ENCODE peak calls at places on chromosomes 7 and 10, in seven cellular contexts. K is stomach, X is H1, R is upper lobe of left lung, D is tibial nerve, O is A549, B is GM12878. T is an unnamed sample.

GRCh38 chr10:125060486-125060850 is 99.9 kb downstream of the CTBP2 start:
- DNase-seq in O (no peak), R (no peak), X (no peak), K (no peak), D (no peak), B (no peak), T (no peak)

GRCh38 chr7:147411011-147411614 is 1179.5 kb upstream of the C7orf33 start:
- DNase-seq in R (no peak), D (no peak), K (no peak), B (no peak), O (no peak), X (no peak), T (no peak)

GRCh38 chr7:45347804-45348203 is 190.2 kb downstream of the RAMP3 start:
- DNase-seq in K (no peak), B (no peak), D (no peak), O (peak; percentile 24), R (no peak), X (peak; percentile 17), T (no peak)

GRCh38 chr10:28734940-28735759 is 57.8 kb downstream of the BAMBI start:
- DNase-seq in X (peak; percentile 19), R (no peak), O (peak; percentile 62), K (no peak), D (no peak), B (no peak), T (peak; percentile 47)

GRCh38 chr7:116863168-116863670 is 832 bp downstream of the CAPZA2 start:
- DNase-seq in K (no peak), B (no peak), R (peak; percentile 19), X (no peak), D (no peak), O (peak; percentile 28), T (no peak)

GRCh38 chr7:29609162-29610030 is 45.8 kb downstream of the PRR15 start:
- DNase-seq in R (no peak), B (no peak), D (no peak), X (no peak), K (peak; percentile 37), O (peak; percentile 62), T (no peak)

GRCh38 chr10:97821308-97822038 is 28.2 kb upstream of the GOLGA7B start:
- DNase-seq in D (no peak), R (no peak), O (no peak), X (no peak), B (no peak), K (no peak), T (no peak)

GRCh38 chr7:157027568-157028527 is 17.4 kb upstream of the MNX1 start:
- DNase-seq in X (no peak), R (no peak), B (no peak), O (no peak), D (no peak), K (no peak), T (no peak)

GRCh38 chr7:111953611-111954010 is 252.6 kb downstream of the DOCK4 start:
- DNase-seq in B (peak; percentile 8), O (no peak), X (no peak), K (no peak), D (no peak), R (no peak), T (no peak)

GRCh38 chr7:32943654-32944030 is 13.6 kb upstream of the FKBP9 start:
- DNase-seq in X (no peak), O (no peak), R (no peak), K (no peak), B (no peak), D (no peak), T (no peak)
- TF ChIP-seq EP300 in X (no peak), O (no peak), R (no peak), K (no peak), B (no peak), D (no peak), T (no peak)

DNA sequence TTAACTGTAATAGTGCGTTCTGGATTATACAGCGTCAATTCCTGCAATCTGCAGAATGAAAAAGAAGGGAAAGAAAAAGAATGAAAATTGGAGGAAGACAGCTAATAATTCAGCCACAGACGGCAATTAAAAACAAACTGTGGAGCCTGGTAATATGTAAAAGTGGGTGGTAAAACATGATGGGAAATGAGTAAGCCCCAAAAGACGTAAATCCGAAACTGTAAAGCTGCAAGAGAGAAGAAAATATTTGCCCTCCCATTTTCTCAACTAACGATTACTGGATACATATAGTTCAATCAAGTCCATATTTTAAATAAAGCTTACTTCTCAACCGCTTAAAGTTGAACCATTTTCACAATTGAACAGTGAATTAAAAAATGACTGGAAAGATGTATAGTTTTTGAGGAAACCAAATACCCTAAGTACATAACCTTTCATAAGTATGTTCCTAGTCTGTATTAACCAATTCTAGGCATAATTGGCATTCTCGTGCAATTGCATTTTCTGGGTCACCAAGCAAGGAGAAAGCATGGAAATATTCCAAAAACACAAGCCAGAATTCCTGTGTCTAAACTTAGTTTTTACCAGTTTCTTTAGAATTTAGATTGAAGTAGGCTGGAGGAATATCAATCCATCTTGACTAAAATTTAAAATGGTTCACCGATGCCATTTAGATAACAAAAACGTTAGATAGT is 44.8 kb downstream of the MALSU1 start:
- DNase-seq in D (no peak), X (no peak), O (no peak), K (no peak), B (no peak), R (no peak), T (no peak)
- TF ChIP-seq POLR2A in D (no peak), X (no peak), O (no peak), K (no peak), B (no peak), R (no peak), T (no peak)

GRCh38 chr10:66877359-66877758 is 48.5 kb upstream of the LRRTM3 start:
- DNase-seq in B (no peak), X (no peak), D (no peak), K (no peak), R (no peak), O (no peak), T (no peak)
- H3K4me3 ChIP-seq in B (no peak overlapping the region), X (no peak overlapping the region), D (no peak overlapping the region), K (no peak overlapping the region), R (no peak overlapping the region), O (no peak overlapping the region), T (no peak overlapping the region)

GRCh38 chr7:23293500-23294073 is 5.6 kb upstream of the MALSU1 start:
- DNase-seq in O (no peak), D (no peak), R (peak; percentile 20), X (no peak), K (no peak), B (no peak), T (no peak)

GRCh38 chr7:23295401-23295697 is 3.8 kb upstream of the MALSU1 start:
- DNase-seq in B (no peak), K (no peak), O (no peak), X (no peak), D (no peak), R (no peak), T (no peak)

GRCh38 chr7:23291957-23292560 is 7.1 kb upstream of the MALSU1 start:
- DNase-seq in K (no peak), O (no peak), D (no peak), B (no peak), X (no peak), R (no peak), T (no peak)

GRCh38 chr7:23292623-23293022 is 6.5 kb upstream of the MALSU1 start:
- DNase-seq in X (no peak), D (no peak), O (no peak), B (no peak), R (no peak), K (no peak), T (no peak)

GRCh38 chr7:23294549-23295400 is 4.4 kb upstream of the MALSU1 start:
- DNase-seq in K (no peak), O (no peak), R (no peak), D (no peak), B (no peak), X (no peak), T (no peak)
- TF ChIP-seq EP300 in K (no peak), O (no peak), R (no peak), D (no peak), B (no peak), X (no peak), T (no peak)

GRCh38 chr10:26859241-26860025 is 1.3 kb downstream of the ABI1 start:
- DNase-seq in D (no peak), K (no peak), O (no peak), B (no peak), X (no peak), R (no peak), T (no peak)

GRCh38 chr10:26860026-26860541 is 674 bp downstream of the ABI1 start:
- DNase-seq in D (peak; percentile 42), R (peak; percentile 93), B (no peak), O (peak; percentile 33), K (peak; percentile 46), X (no peak), T (peak; percentile 69)

GRCh38 chr10:26861326-26861998 is 704 bp upstream of the ABI1 start:
- DNase-seq in K (no peak), D (no peak), X (no peak), R (no peak), B (no peak), O (no peak), T (no peak)

GRCh38 chr10:26858707-26859034 is 2.1 kb downstream of the ABI1 start:
- DNase-seq in K (no peak), D (no peak), X (no peak), R (no peak), O (no peak), B (no peak), T (no peak)

GRCh38 chr10:26860542-26861325 is at the start of gene ABI1:
- DNase-seq in O (peak; percentile 77), X (peak; percentile 97), B (peak; percentile 98), R (peak; percentile 93), D (peak; percentile 94), K (peak; percentile 97), T (peak; percentile 99)
- TF ChIP-seq POLR2A in O (peak; percentile 87), X (peak; percentile 95), B (peak; percentile 93), R (peak; percentile 95), D (peak; percentile 89), K (no peak), T (peak; percentile 94)

DNA sequence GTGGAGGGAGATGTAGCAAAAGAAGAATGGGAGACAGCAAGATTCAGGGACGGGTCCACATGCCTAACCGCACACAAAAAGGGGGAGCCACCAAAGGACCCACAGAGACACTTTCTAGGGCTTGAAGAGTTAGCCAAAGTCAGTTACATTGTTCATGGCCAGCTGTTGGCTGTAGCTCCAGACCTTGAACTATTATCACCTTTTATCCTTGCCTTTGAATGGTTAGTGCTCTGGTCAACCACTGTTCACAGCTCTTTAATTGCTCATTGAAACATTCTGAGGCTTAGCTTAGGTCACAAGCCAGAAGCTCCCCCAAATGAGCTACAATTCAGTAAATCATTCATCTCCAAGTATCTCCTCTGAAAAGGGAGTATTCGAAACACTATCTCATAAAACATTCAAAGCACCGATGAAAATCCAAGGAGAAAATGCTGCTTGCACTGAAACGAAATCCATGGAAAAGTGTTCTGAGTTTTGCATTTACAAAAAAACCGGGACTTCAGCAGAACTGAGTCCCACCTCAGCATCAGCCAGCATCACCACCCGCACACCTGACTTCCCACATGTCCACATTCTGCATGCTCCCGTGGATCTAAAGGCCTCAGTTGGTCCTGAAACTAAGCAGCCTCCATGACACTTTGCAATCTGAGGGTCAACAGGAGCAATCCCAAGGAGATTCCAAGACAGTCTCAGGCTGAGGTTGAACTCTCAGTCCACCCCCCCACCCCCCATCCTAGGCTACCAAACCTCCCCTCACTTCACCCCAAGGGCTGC is 4.0 kb downstream of the SORBS1 start:
- DNase-seq in B (no peak), X (no peak), R (no peak), K (no peak), D (no peak), O (no peak), T (no peak)
- H3K4me3 ChIP-seq in B (no peak overlapping the region), X (no peak overlapping the region), R (no peak overlapping the region), K (peak overlapping the region; percentile 78), D (peak overlapping the region; percentile 83), O (no peak overlapping the region), T (peak overlapping the region; percentile 74)